ENCODE peak calls at places on chromosome 16, in six cellular contexts. W is uterus, F is dorsolateral prefrontal cortex, K is fibroblast of lung, H is ovary, C is hepatocyte. A is an unnamed sample.

GRCh38 chr16:89904606-89905510 is 13.8 kb upstream of the MC1R start:
- DNase-seq in W (no peak), F (no peak), K (no peak), H (no peak), C (no peak), A (no peak)

GRCh38 chr16:11836653-11837244 is 14.6 kb downstream of the RSL1D1 start:
- DNase-seq in W (no peak), F (no peak), K (peak), H (no peak), C (no peak), A (peak)

GRCh38 chr16:68369168-68369567 is 58.3 kb downstream of the PRMT7 start:
- DNase-seq in W (no peak), F (no peak), K (no peak), H (no peak), C (no peak), A (no peak)

GRCh38 chr16:47694543-47694942 is 233.4 kb downstream of the PHKB start:
- DNase-seq in W (no peak), F (no peak), K (no peak), H (no peak), C (no peak), A (no peak)

GRCh38 chr16:18803569-18804462 is 2.5 kb upstream of the ARL6IP1 start:
- DNase-seq in W (no peak), F (no peak), K (no peak), H (no peak), C (no peak), A (no peak)

GRCh38 chr16:16021988-16022682 is 72.7 kb downstream of the ABCC1 start:
- DNase-seq in W (peak), F (peak), K (peak), H (peak), C (peak), A (peak)

GRCh38 chr16:12639044-12639443 is 164.6 kb downstream of the CPPED1 start:
- DNase-seq in W (no peak), F (no peak), K (no peak), H (no peak), C (no peak), A (peak)

GRCh38 chr16:2465653-2466415 is 5.3 kb upstream of the NTN3 start:
- DNase-seq in W (no peak), F (no peak), K (no peak), H (peak), C (no peak), A (no peak)

GRCh38 chr16:48862087-48862532 is 252.1 kb upstream of the N4BP1 start:
- DNase-seq in W (peak), F (no peak), K (peak), H (no peak), C (peak), A (peak)

GRCh38 chr16:78519896-78520295 is 420.4 kb downstream of the WWOX start:
- DNase-seq in W (peak), F (no peak), K (peak), H (no peak), C (no peak), A (no peak)

GRCh38 chr16:3317315-3317999 is 12.2 kb downstream of the ZNF75A start:
- DNase-seq in W (no peak), F (no peak), K (peak), H (no peak), C (no peak), A (no peak)

GRCh38 chr16:12050361-12050760 is 73.8 kb downstream of the SNX29 start:
- DNase-seq in W (no peak), F (no peak), K (no peak), H (no peak), C (no peak), A (no peak)

GRCh38 chr16:16009396-16009795 is 60.0 kb downstream of the ABCC1 start:
- DNase-seq in W (no peak), F (no peak), K (no peak), H (no peak), C (no peak), A (no peak)

GRCh38 chr16:5298202-5298601 is 200.6 kb upstream of the EEF2KMT start:
- DNase-seq in W (no peak), F (no peak), K (no peak), H (no peak), C (no peak), A (no peak)

GRCh38 chr16:50263940-50264929 is 2.1 kb upstream of the ADCY7 start:
- DNase-seq in W (no peak), F (no peak), K (peak), H (no peak), C (peak), A (no peak)

GRCh38 chr16:50804290-50804907 is 62.5 kb downstream of the CYLD start:
- DNase-seq in W (no peak), F (no peak), K (no peak), H (no peak), C (no peak), A (no peak)

GRCh38 chr16:24838554-24839266 is 7.1 kb upstream of the SLC5A11 start:
- DNase-seq in W (no peak), F (peak), K (peak), H (no peak), C (peak), A (peak)

GRCh38 chr16:4313563-4314531 is 2.0 kb upstream of the GLIS2 start:
- DNase-seq in W (no peak), F (no peak), K (peak), H (peak), C (peak), A (no peak)

GRCh38 chr16:22373662-22374310 is 633 bp downstream of the CDR2 start:
- DNase-seq in W (peak), F (peak), K (no peak), H (peak), C (peak), A (no peak)

GRCh38 chr16:53111078-53111776 is 56.4 kb downstream of the CHD9 start:
- DNase-seq in W (no peak), F (no peak), K (peak), H (no peak), C (no peak), A (no peak)

GRCh38 chr16:23748630-23749029 is 6.2 kb upstream of the CHP2 start:
- DNase-seq in W (no peak), F (no peak), K (no peak), H (no peak), C (no peak), A (no peak)

GRCh38 chr16:23739516-23739915 is 15.3 kb upstream of the CHP2 start:
- DNase-seq in W (no peak), F (no peak), K (no peak), H (no peak), C (no peak), A (no peak)

GRCh38 chr16:23745263-23745662 is 9.6 kb upstream of the CHP2 start:
- DNase-seq in W (no peak), F (no peak), K (no peak), H (no peak), C (no peak), A (no peak)

DNA sequence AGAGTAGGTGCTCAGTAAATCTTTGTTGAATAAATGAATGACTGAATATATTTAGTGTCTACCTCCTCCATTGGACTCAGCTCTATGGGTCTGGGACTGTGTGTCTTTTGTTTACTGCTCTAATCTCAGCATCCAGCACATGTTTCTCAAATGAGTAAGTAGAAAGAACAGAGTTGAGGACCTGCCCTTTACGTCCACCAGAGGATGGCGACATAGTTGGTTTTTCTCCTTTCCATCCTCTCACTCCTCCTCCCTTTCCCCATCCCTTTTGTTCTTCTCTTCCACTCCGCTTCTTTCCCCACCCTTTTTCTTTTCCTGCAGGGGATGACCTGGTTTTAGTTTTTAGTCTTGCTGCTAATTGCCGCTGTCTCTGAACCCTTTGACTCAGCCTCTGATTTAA is 12.1 kb upstream of the CHP2 start:
- DNase-seq in W (no peak), F (no peak), K (no peak), H (no peak), C (no peak), A (no peak)
- TF ChIP-seq CTCF in W (no peak), F (no peak), K (no peak), H (no peak), C (no peak), A (no peak)

GRCh38 chr16:56295739-56296527 is 104.6 kb downstream of the GNAO1 start:
- DNase-seq in W (no peak), F (peak), K (no peak), H (no peak), C (no peak), A (no peak)
- H3K4me3 ChIP-seq in W (no peak), F (no peak), K (no peak), H (no peak), C (no peak), A (no peak)

GRCh38 chr16:57948027-57948426 is 22.9 kb downstream of the CNGB1 start:
- DNase-seq in W (no peak), F (no peak), K (no peak), H (no peak), C (no peak), A (no peak)

GRCh38 chr16:57946181-57946801 is 24.6 kb downstream of the CNGB1 start:
- DNase-seq in W (no peak), F (no peak), K (no peak), H (no peak), C (no peak), A (no peak)

GRCh38 chr16:57944961-57945739 is 25.8 kb downstream of the CNGB1 start:
- DNase-seq in W (no peak), F (no peak), K (no peak), H (no peak), C (no peak), A (no peak)

GRCh38 chr16:57949013-57949412 is 21.9 kb downstream of the CNGB1 start:
- DNase-seq in W (no peak), F (no peak), K (no peak), H (no peak), C (no peak), A (no peak)

GRCh38 chr16:57945740-57946138 is 25.2 kb downstream of the CNGB1 start:
- DNase-seq in W (no peak), F (no peak), K (no peak), H (no peak), C (no peak), A (no peak)
- TF ChIP-seq CTCF in W (no peak), F (no peak), K (peak), H (no peak), C (no peak), A (no peak)

GRCh38 chr16:76899767-76900166 is 291.2 kb upstream of the MON1B start:
- DNase-seq in W (no peak), F (no peak), K (no peak), H (no peak), C (no peak), A (no peak)
- H3K4me3 ChIP-seq in W (no peak), F (no peak), K (no peak), H (no peak), C (no peak), A (no peak)

GRCh38 chr16:83996481-83997252 is 28.6 kb downstream of the NECAB2 start:
- DNase-seq in W (no peak), F (no peak), K (no peak), H (no peak), C (no peak), A (no peak)
- TF ChIP-seq CTCF in W (no peak), F (no peak), K (no peak), H (no peak), C (no peak), A (no peak)

DNA sequence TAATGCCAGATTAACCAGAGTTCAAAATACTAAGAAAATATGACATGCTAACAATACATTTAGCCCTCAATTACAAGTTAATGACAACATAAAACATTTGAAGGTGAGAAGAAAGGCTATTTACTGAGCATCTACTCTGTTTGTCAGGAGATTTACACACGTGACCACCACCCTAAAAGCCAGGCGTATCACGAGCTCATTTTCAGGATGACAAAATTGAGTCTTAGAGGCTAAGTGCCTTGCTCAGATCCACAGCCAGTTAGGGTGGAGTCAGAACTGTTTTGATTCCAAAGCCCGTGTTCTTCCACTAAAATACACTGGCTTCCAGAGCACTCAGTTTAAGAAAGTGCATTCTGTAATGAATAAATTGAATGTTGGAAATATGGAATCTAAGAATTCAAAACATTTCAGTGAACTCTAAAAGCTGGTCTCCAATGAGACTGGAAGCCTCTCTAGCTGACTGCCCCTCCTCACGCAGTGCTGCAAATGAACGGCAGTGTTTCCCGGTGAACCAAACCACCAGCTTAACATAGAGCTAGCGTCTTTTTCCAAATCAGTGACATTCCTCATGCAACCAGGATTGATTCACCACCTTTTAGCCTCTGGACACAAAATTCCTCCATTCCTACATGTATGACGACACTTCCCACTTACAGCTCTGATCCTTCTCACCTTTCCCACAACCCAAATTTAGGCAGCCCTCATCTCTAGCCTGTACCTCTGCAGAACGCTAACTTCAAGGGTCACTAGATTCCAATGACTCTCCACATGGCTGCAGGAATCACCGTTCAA is 5.9 kb downstream of the ZDHHC7 start:
- DNase-seq in W (peak), F (no peak), K (no peak), H (no peak), C (no peak), A (no peak)
- H3K4me3 ChIP-seq in W (no peak), F (peak), K (no peak), H (no peak), C (no peak), A (peak)

GRCh38 chr16:71461686-71462648 is at the start of gene ZNF23:
- DNase-seq in W (peak), F (peak), K (peak), H (peak), C (peak), A (no peak)
- TF ChIP-seq CTCF in W (no peak), F (peak), K (no peak), H (peak), C (peak), A (no peak)

A was measured in AG09309.